ENCODE peak calls at places on chromosomes 7 and 10, in ten cellular contexts. One of them, this sample, is unnamed.

GRCh38 chr7:87505122-87505521 is 29.6 kb upstream of the ABCB4 start:
- DNase-seq in C1 segment of cervical spinal cord: no peak
- DNase-seq in posterior vena cava: no peak
- DNase-seq in dermis blood vessel endothelial cell: no peak
- DNase-seq in T-helper 1 cell: no peak
- DNase-seq in DMS153: no peak
- DNase-seq in adipocyte: peak
- DNase-seq in mucosa of descending colon: no peak
- DNase-seq in fibroblast of villous mesenchyme: peak
- DNase-seq in amniotic epithelial cell: peak
- DNase-seq in this sample: peak

GRCh38 chr10:8229153-8229552 is 174.7 kb downstream of the GATA3 start:
- DNase-seq in C1 segment of cervical spinal cord: no peak
- DNase-seq in posterior vena cava: no peak
- DNase-seq in dermis blood vessel endothelial cell: no peak
- DNase-seq in T-helper 1 cell: peak
- DNase-seq in DMS153: no peak
- DNase-seq in adipocyte: no peak
- DNase-seq in mucosa of descending colon: no peak
- DNase-seq in fibroblast of villous mesenchyme: no peak
- DNase-seq in amniotic epithelial cell: no peak
- DNase-seq in this sample: no peak

GRCh38 chr10:88616250-88616977 is 29.9 kb downstream of the LIPJ start:
- DNase-seq in C1 segment of cervical spinal cord: no peak
- DNase-seq in posterior vena cava: peak
- DNase-seq in dermis blood vessel endothelial cell: no peak
- DNase-seq in T-helper 1 cell: no peak
- DNase-seq in DMS153: peak
- DNase-seq in adipocyte: no peak
- DNase-seq in mucosa of descending colon: no peak
- DNase-seq in fibroblast of villous mesenchyme: no peak
- DNase-seq in amniotic epithelial cell: no peak
- DNase-seq in this sample: no peak

GRCh38 chr10:118741994-118742393 is 12.8 kb downstream of the CACUL1 start:
- DNase-seq in C1 segment of cervical spinal cord: no peak
- DNase-seq in posterior vena cava: no peak
- DNase-seq in dermis blood vessel endothelial cell: no peak
- DNase-seq in T-helper 1 cell: no peak
- DNase-seq in DMS153: no peak
- DNase-seq in adipocyte: no peak
- DNase-seq in mucosa of descending colon: no peak
- DNase-seq in fibroblast of villous mesenchyme: peak
- DNase-seq in amniotic epithelial cell: no peak
- DNase-seq in this sample: no peak

GRCh38 chr10:8404721-8405120 is 350.2 kb downstream of the GATA3 start:
- DNase-seq in C1 segment of cervical spinal cord: no peak
- DNase-seq in posterior vena cava: no peak
- DNase-seq in dermis blood vessel endothelial cell: no peak
- DNase-seq in T-helper 1 cell: peak
- DNase-seq in DMS153: no peak
- DNase-seq in adipocyte: no peak
- DNase-seq in mucosa of descending colon: no peak
- DNase-seq in fibroblast of villous mesenchyme: no peak
- DNase-seq in amniotic epithelial cell: no peak
- DNase-seq in this sample: no peak

GRCh38 chr10:101120884-101121660 is 10.0 kb upstream of the TLX1 start:
- DNase-seq in C1 segment of cervical spinal cord: no peak
- DNase-seq in posterior vena cava: peak
- DNase-seq in dermis blood vessel endothelial cell: no peak
- DNase-seq in T-helper 1 cell: peak
- DNase-seq in DMS153: no peak
- DNase-seq in adipocyte: no peak
- DNase-seq in mucosa of descending colon: peak
- DNase-seq in fibroblast of villous mesenchyme: peak
- DNase-seq in amniotic epithelial cell: no peak
- DNase-seq in this sample: no peak

GRCh38 chr10:121772890-121773289 is 154.9 kb downstream of the ATE1 start:
- DNase-seq in C1 segment of cervical spinal cord: no peak
- DNase-seq in posterior vena cava: no peak
- DNase-seq in dermis blood vessel endothelial cell: no peak
- DNase-seq in T-helper 1 cell: no peak
- DNase-seq in DMS153: no peak
- DNase-seq in adipocyte: peak
- DNase-seq in mucosa of descending colon: no peak
- DNase-seq in fibroblast of villous mesenchyme: peak
- DNase-seq in amniotic epithelial cell: peak
- DNase-seq in this sample: peak

GRCh38 chr10:73883553-73883952 is 9.2 kb upstream of the CAMK2G start:
- DNase-seq in C1 segment of cervical spinal cord: no peak
- DNase-seq in posterior vena cava: no peak
- DNase-seq in dermis blood vessel endothelial cell: no peak
- DNase-seq in T-helper 1 cell: no peak
- DNase-seq in DMS153: no peak
- DNase-seq in adipocyte: no peak
- DNase-seq in mucosa of descending colon: no peak
- DNase-seq in fibroblast of villous mesenchyme: no peak
- DNase-seq in amniotic epithelial cell: no peak
- DNase-seq in this sample: no peak

GRCh38 chr7:151366141-151366871 is 24.7 kb downstream of the NUB1 start:
- DNase-seq in C1 segment of cervical spinal cord: no peak
- DNase-seq in posterior vena cava: peak
- DNase-seq in dermis blood vessel endothelial cell: no peak
- DNase-seq in T-helper 1 cell: no peak
- DNase-seq in DMS153: no peak
- DNase-seq in adipocyte: peak
- DNase-seq in mucosa of descending colon: no peak
- DNase-seq in fibroblast of villous mesenchyme: peak
- DNase-seq in amniotic epithelial cell: peak
- DNase-seq in this sample: no peak

GRCh38 chr7:28626629-28627262 is 214.4 kb downstream of the CREB5 start:
- DNase-seq in C1 segment of cervical spinal cord: no peak
- DNase-seq in posterior vena cava: no peak
- DNase-seq in dermis blood vessel endothelial cell: peak
- DNase-seq in T-helper 1 cell: peak
- DNase-seq in DMS153: peak
- DNase-seq in adipocyte: peak
- DNase-seq in mucosa of descending colon: no peak
- DNase-seq in fibroblast of villous mesenchyme: peak
- DNase-seq in amniotic epithelial cell: peak
- DNase-seq in this sample: peak

GRCh38 chr7:111198255-111198654 is 107.3 kb downstream of the LRRN3 start:
- DNase-seq in C1 segment of cervical spinal cord: no peak
- DNase-seq in posterior vena cava: no peak
- DNase-seq in dermis blood vessel endothelial cell: peak
- DNase-seq in T-helper 1 cell: peak
- DNase-seq in DMS153: no peak
- DNase-seq in adipocyte: peak
- DNase-seq in mucosa of descending colon: no peak
- DNase-seq in fibroblast of villous mesenchyme: peak
- DNase-seq in amniotic epithelial cell: peak
- DNase-seq in this sample: peak

GRCh38 chr7:29987083-29987482 is 2.5 kb downstream of the SCRN1 start:
- DNase-seq in C1 segment of cervical spinal cord: no peak
- DNase-seq in posterior vena cava: no peak
- DNase-seq in dermis blood vessel endothelial cell: peak
- DNase-seq in T-helper 1 cell: no peak
- DNase-seq in DMS153: no peak
- DNase-seq in adipocyte: peak
- DNase-seq in mucosa of descending colon: no peak
- DNase-seq in fibroblast of villous mesenchyme: peak
- DNase-seq in amniotic epithelial cell: peak
- DNase-seq in this sample: peak

GRCh38 chr10:114242235-114242634 is 3.2 kb downstream of the VWA2 start:
- DNase-seq in C1 segment of cervical spinal cord: no peak
- DNase-seq in posterior vena cava: no peak
- DNase-seq in dermis blood vessel endothelial cell: no peak
- DNase-seq in T-helper 1 cell: no peak
- DNase-seq in DMS153: no peak
- DNase-seq in adipocyte: no peak
- DNase-seq in mucosa of descending colon: no peak
- DNase-seq in fibroblast of villous mesenchyme: no peak
- DNase-seq in amniotic epithelial cell: no peak
- DNase-seq in this sample: no peak

GRCh38 chr10:114674321-114674720 is 16.2 kb upstream of the ABLIM1 start:
- DNase-seq in C1 segment of cervical spinal cord: no peak
- DNase-seq in posterior vena cava: no peak
- DNase-seq in dermis blood vessel endothelial cell: no peak
- DNase-seq in T-helper 1 cell: no peak
- DNase-seq in DMS153: no peak
- DNase-seq in adipocyte: no peak
- DNase-seq in mucosa of descending colon: no peak
- DNase-seq in fibroblast of villous mesenchyme: no peak
- DNase-seq in amniotic epithelial cell: peak
- DNase-seq in this sample: no peak

GRCh38 chr7:2651336-2651735 is 19.6 kb downstream of the TTYH3 start:
- DNase-seq in C1 segment of cervical spinal cord: no peak
- DNase-seq in posterior vena cava: peak
- DNase-seq in dermis blood vessel endothelial cell: peak
- DNase-seq in T-helper 1 cell: no peak
- DNase-seq in DMS153: no peak
- DNase-seq in adipocyte: no peak
- DNase-seq in mucosa of descending colon: no peak
- DNase-seq in fibroblast of villous mesenchyme: peak
- DNase-seq in amniotic epithelial cell: no peak
- DNase-seq in this sample: no peak

GRCh38 chr7:45151131-45151684 is 6.4 kb upstream of the RAMP3 start:
- DNase-seq in C1 segment of cervical spinal cord: no peak
- DNase-seq in posterior vena cava: peak
- DNase-seq in dermis blood vessel endothelial cell: no peak
- DNase-seq in T-helper 1 cell: no peak
- DNase-seq in DMS153: no peak
- DNase-seq in adipocyte: no peak
- DNase-seq in mucosa of descending colon: no peak
- DNase-seq in fibroblast of villous mesenchyme: no peak
- DNase-seq in amniotic epithelial cell: no peak
- DNase-seq in this sample: no peak

GRCh38 chr7:38102486-38102885 is 75.6 kb upstream of the STARD3NL start:
- DNase-seq in C1 segment of cervical spinal cord: no peak
- DNase-seq in posterior vena cava: no peak
- DNase-seq in dermis blood vessel endothelial cell: peak
- DNase-seq in T-helper 1 cell: no peak
- DNase-seq in DMS153: no peak
- DNase-seq in adipocyte: peak
- DNase-seq in mucosa of descending colon: no peak
- DNase-seq in fibroblast of villous mesenchyme: peak
- DNase-seq in amniotic epithelial cell: no peak
- DNase-seq in this sample: no peak

GRCh38 chr10:96832721-96833219 is 672 bp downstream of the LCOR start:
- DNase-seq in C1 segment of cervical spinal cord: peak
- DNase-seq in posterior vena cava: peak
- DNase-seq in dermis blood vessel endothelial cell: peak
- DNase-seq in T-helper 1 cell: peak
- DNase-seq in DMS153: peak
- DNase-seq in adipocyte: peak
- DNase-seq in mucosa of descending colon: peak
- DNase-seq in fibroblast of villous mesenchyme: peak
- DNase-seq in amniotic epithelial cell: peak
- DNase-seq in this sample: peak

GRCh38 chr7:32381024-32381601 is 109.1 kb downstream of the LSM5 start:
- DNase-seq in C1 segment of cervical spinal cord: no peak
- DNase-seq in posterior vena cava: no peak
- DNase-seq in dermis blood vessel endothelial cell: no peak
- DNase-seq in T-helper 1 cell: no peak
- DNase-seq in DMS153: no peak
- DNase-seq in adipocyte: no peak
- DNase-seq in mucosa of descending colon: no peak
- DNase-seq in fibroblast of villous mesenchyme: no peak
- DNase-seq in amniotic epithelial cell: no peak
- DNase-seq in this sample: no peak

GRCh38 chr10:14476641-14477407 is 146.1 kb upstream of the FRMD4A start:
- DNase-seq in C1 segment of cervical spinal cord: no peak
- DNase-seq in posterior vena cava: no peak
- DNase-seq in dermis blood vessel endothelial cell: no peak
- DNase-seq in T-helper 1 cell: no peak
- DNase-seq in DMS153: no peak
- DNase-seq in adipocyte: peak
- DNase-seq in mucosa of descending colon: no peak
- DNase-seq in fibroblast of villous mesenchyme: no peak
- DNase-seq in amniotic epithelial cell: peak
- DNase-seq in this sample: no peak

GRCh38 chr7:114972567-114972966 is 50.7 kb downstream of the MDFIC start:
- DNase-seq in C1 segment of cervical spinal cord: no peak
- DNase-seq in posterior vena cava: no peak
- DNase-seq in dermis blood vessel endothelial cell: no peak
- DNase-seq in T-helper 1 cell: no peak
- DNase-seq in DMS153: no peak
- DNase-seq in adipocyte: no peak
- DNase-seq in mucosa of descending colon: no peak
- DNase-seq in fibroblast of villous mesenchyme: no peak
- DNase-seq in amniotic epithelial cell: no peak
- DNase-seq in this sample: no peak

GRCh38 chr10:53619678-53620077 is 847.1 kb upstream of the MBL2 start:
- DNase-seq in C1 segment of cervical spinal cord: no peak
- DNase-seq in posterior vena cava: no peak
- DNase-seq in dermis blood vessel endothelial cell: no peak
- DNase-seq in T-helper 1 cell: no peak
- DNase-seq in DMS153: no peak
- DNase-seq in adipocyte: no peak
- DNase-seq in mucosa of descending colon: no peak
- DNase-seq in fibroblast of villous mesenchyme: no peak
- DNase-seq in amniotic epithelial cell: no peak
- DNase-seq in this sample: no peak

GRCh38 chr7:136009488-136010079 is 32.4 kb upstream of the MTPN start:
- DNase-seq in C1 segment of cervical spinal cord: no peak
- DNase-seq in posterior vena cava: no peak
- DNase-seq in dermis blood vessel endothelial cell: peak
- DNase-seq in T-helper 1 cell: peak
- DNase-seq in DMS153: peak
- DNase-seq in adipocyte: peak
- DNase-seq in mucosa of descending colon: no peak
- DNase-seq in fibroblast of villous mesenchyme: peak
- DNase-seq in amniotic epithelial cell: peak
- DNase-seq in this sample: peak

GRCh38 chr7:139660317-139661042 is 117.3 kb downstream of the HIPK2 start:
- DNase-seq in C1 segment of cervical spinal cord: no peak
- DNase-seq in posterior vena cava: no peak
- DNase-seq in dermis blood vessel endothelial cell: peak
- DNase-seq in T-helper 1 cell: no peak
- DNase-seq in DMS153: no peak
- DNase-seq in adipocyte: no peak
- DNase-seq in mucosa of descending colon: no peak
- DNase-seq in fibroblast of villous mesenchyme: no peak
- DNase-seq in amniotic epithelial cell: peak
- DNase-seq in this sample: no peak

GRCh38 chr10:7512487-7512886 is 101.7 kb upstream of the SFMBT2 start:
- DNase-seq in C1 segment of cervical spinal cord: no peak
- DNase-seq in posterior vena cava: no peak
- DNase-seq in dermis blood vessel endothelial cell: no peak
- DNase-seq in T-helper 1 cell: no peak
- DNase-seq in DMS153: no peak
- DNase-seq in adipocyte: no peak
- DNase-seq in mucosa of descending colon: no peak
- DNase-seq in fibroblast of villous mesenchyme: no peak
- DNase-seq in amniotic epithelial cell: no peak
- DNase-seq in this sample: no peak

GRCh38 chr7:17299477-17299991 is 1.1 kb downstream of the AHR start:
- DNase-seq in C1 segment of cervical spinal cord: no peak
- DNase-seq in posterior vena cava: no peak
- DNase-seq in dermis blood vessel endothelial cell: no peak
- DNase-seq in T-helper 1 cell: peak
- DNase-seq in DMS153: no peak
- DNase-seq in adipocyte: peak
- DNase-seq in mucosa of descending colon: no peak
- DNase-seq in fibroblast of villous mesenchyme: peak
- DNase-seq in amniotic epithelial cell: peak
- DNase-seq in this sample: peak

GRCh38 chr7:1227814-1228534 is 4.7 kb upstream of the UNCX start:
- DNase-seq in C1 segment of cervical spinal cord: no peak
- DNase-seq in posterior vena cava: no peak
- DNase-seq in dermis blood vessel endothelial cell: no peak
- DNase-seq in T-helper 1 cell: no peak
- DNase-seq in DMS153: no peak
- DNase-seq in adipocyte: no peak
- DNase-seq in mucosa of descending colon: no peak
- DNase-seq in fibroblast of villous mesenchyme: no peak
- DNase-seq in amniotic epithelial cell: no peak
- DNase-seq in this sample: no peak

GRCh38 chr10:24721254-24722106 is 2.2 kb downstream of the ARHGAP21 start:
- DNase-seq in C1 segment of cervical spinal cord: peak
- DNase-seq in posterior vena cava: peak
- DNase-seq in dermis blood vessel endothelial cell: peak
- DNase-seq in T-helper 1 cell: no peak
- DNase-seq in DMS153: no peak
- DNase-seq in adipocyte: peak
- DNase-seq in mucosa of descending colon: peak
- DNase-seq in fibroblast of villous mesenchyme: peak
- DNase-seq in amniotic epithelial cell: no peak
- DNase-seq in this sample: peak

This sample was measured in mesenchymal stem cell.